ENCODE peak calls at places on chromosomes 1 and 21, in ten cellular contexts. L is body of pancreas, J is K562, U is HCT116, O is ovary, R is IMR-90, S is esophagus squamous epithelium, W is A549, T is Peyer's patch, E is tibial nerve. G is an unnamed sample.

GRCh38 chr1:154557939-154558609 is 388 bp downstream of the UBE2Q1 start:
- DNase-seq in J (peak; percentile 85), R (peak; percentile 18), T (peak; percentile 74), E (no peak), O (peak; percentile 59), S (no peak), W (no peak), L (peak; percentile 51), U (no peak), G (no peak)

GRCh38 chr21:18493420-18493819 is 89.8 kb upstream of the TMPRSS15 start:
- DNase-seq in J (no peak), R (no peak), S (no peak), T (no peak), O (no peak), U (no peak), W (no peak), L (no peak), E (no peak), G (peak; percentile 23)

GRCh38 chr1:66434096-66434495 is 99.9 kb upstream of the SGIP1 start:
- DNase-seq in U (no peak), T (no peak), S (no peak), R (peak; percentile 81), E (no peak), L (no peak), O (no peak), J (no peak), W (no peak), G (no peak)

GRCh38 chr1:88001460-88001859 is 672.8 kb downstream of the LMO4 start:
- DNase-seq in T (no peak), O (no peak), S (no peak), L (no peak), R (peak; percentile 49), J (no peak), W (peak; percentile 55), E (no peak), U (no peak), G (peak; percentile 16)

GRCh38 chr1:31576201-31576669 is at the start of gene TINAGL1:
- DNase-seq in L (peak; percentile 79), S (no peak), E (no peak), U (peak; percentile 77), O (peak; percentile 55), T (peak; percentile 89), R (no peak), W (no peak), J (peak; percentile 82), G (no peak)

GRCh38 chr1:2290595-2291510 is 62.7 kb downstream of the SKI start:
- DNase-seq in J (no peak), W (no peak), S (peak; percentile 47), R (peak; percentile 98), L (peak; percentile 54), T (peak; percentile 94), O (peak; percentile 83), E (peak; percentile 78), U (no peak), G (peak; percentile 85)

GRCh38 chr1:11888206-11888876 is 29.6 kb upstream of the NPPB start:
- DNase-seq in W (no peak), J (no peak), U (no peak), L (no peak), S (no peak), O (no peak), R (no peak), E (no peak), T (no peak), G (no peak)

GRCh38 chr1:220983877-220984635 is 104.8 kb downstream of the HLX start:
- DNase-seq in E (no peak), T (no peak), L (peak; percentile 45), S (no peak), U (peak; percentile 41), O (no peak), J (no peak), R (no peak), W (no peak), G (no peak)

DNA sequence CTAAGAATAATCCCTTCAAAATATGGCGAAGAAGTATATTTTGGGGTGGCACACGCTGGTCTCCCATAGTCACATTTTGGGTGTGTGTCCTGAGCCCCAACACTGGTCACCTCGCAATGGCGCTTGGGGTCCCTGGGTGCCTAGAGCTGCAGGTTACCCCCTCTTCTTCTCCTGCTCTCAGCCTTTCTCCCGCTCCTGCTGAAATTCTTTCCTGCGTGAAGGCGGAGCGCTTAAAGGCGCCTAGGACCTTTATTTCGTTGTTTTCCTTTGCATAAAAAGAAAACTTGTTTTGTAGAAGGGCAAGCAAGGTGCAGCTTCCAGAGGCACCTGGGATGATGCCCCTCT is 339 bp upstream of the PIK3CD start:
- DNase-seq in L (no peak), S (no peak), E (no peak), R (no peak), U (no peak), T (no peak), J (no peak), W (no peak), O (no peak), G (no peak)
- TF ChIP-seq POLR2A in L (no peak), S (no peak), E (no peak), R (no peak), U (no peak), T (no peak), J (no peak), W (no peak), O (no peak), G (no peak)

GRCh38 chr1:225780134-225780533 is 2.5 kb downstream of the SRP9 start:
- DNase-seq in O (no peak), T (no peak), E (no peak), L (no peak), W (no peak), U (no peak), J (no peak), R (no peak), S (no peak), G (no peak)

GRCh38 chr1:225777058-225777582 is 506 bp upstream of the SRP9 start:
- DNase-seq in S (no peak), E (no peak), W (no peak), U (no peak), O (no peak), J (no peak), L (no peak), T (no peak), R (no peak), G (no peak)

GRCh38 chr1:225776294-225776693 is 1.3 kb upstream of the SRP9 start:
- DNase-seq in E (no peak), T (no peak), R (no peak), O (no peak), U (no peak), W (no peak), S (no peak), J (no peak), L (no peak), G (no peak)

GRCh38 chr1:225778412-225778669 is 715 bp downstream of the SRP9 start:
- DNase-seq in S (no peak), U (no peak), T (no peak), E (no peak), J (no peak), W (no peak), R (no peak), O (no peak), L (no peak), G (no peak)

DNA sequence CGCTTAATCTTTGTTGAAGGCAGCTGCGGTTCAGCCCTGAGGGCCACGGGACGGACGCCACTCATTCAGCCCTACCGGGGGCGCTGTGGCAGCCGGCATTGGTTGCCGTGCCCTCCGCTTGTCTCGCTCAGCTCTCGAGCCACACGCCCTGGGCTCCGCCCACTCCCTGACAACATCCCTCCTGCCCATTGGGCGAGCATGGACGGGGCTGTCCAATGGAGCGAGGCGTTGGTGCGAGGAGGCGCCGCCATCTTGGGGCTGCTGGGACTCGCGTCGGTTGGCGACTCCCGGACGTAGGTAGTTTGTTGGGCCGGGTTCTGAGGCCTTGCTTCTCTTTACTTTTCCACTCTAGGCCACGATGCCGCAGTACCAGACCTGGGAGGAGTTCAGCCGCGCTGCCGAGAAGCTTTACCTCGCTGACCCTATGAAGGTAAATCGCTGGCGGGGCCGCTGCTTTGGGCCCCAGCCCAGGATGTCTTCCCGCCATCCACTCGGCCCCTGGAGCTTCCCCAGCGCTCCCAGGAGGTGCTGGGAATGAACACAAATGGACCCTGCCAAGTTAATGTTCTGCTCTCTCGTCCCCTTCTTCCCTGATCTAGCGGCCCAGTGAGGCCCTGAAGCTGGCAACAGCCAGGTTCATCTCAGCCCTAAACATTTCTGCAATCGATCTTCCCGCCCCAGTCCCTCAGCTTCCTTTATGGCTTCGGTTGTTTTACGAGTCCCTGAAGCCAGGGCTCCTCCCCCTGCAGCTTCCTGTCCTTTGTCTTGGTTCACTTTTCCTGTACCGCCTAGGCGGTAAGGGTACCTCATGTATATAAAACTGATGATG is at the start of gene SRP9:
- DNase-seq in W (peak; percentile 98), J (peak; percentile 99), O (peak; percentile 99), S (peak; percentile 94), U (peak; percentile 97), T (peak; percentile 99), R (peak; percentile 98), E (peak; percentile 97), L (peak; percentile 99), G (peak; percentile 90)
- TF ChIP-seq POLR2A in W (no peak), J (peak; percentile 98), O (peak; percentile 97), S (no peak), U (peak; percentile 50), T (peak; percentile 78), R (peak; percentile 76), E (peak; percentile 72), L (peak; percentile 95), G (peak; percentile 62)

GRCh38 chr21:44823179-44823654 is 5.4 kb upstream of the SUMO3 start:
- DNase-seq in J (no peak), O (no peak), W (no peak), U (no peak), E (no peak), L (no peak), T (no peak), S (no peak), R (no peak), G (no peak)

GRCh38 chr21:44822484-44823178 is 4.8 kb upstream of the SUMO3 start:
- DNase-seq in T (no peak), S (no peak), E (no peak), O (no peak), J (no peak), W (no peak), R (no peak), U (no peak), L (no peak), G (no peak)

GRCh38 chr21:44818636-44819011 is 762 bp upstream of the SUMO3 start:
- DNase-seq in R (no peak), W (no peak), S (no peak), L (no peak), J (no peak), E (no peak), U (no peak), T (no peak), O (peak; percentile 47), G (no peak)

GRCh38 chr21:44819283-44820243 is 1.7 kb upstream of the SUMO3 start:
- DNase-seq in S (no peak), J (no peak), L (no peak), T (peak; percentile 42), E (no peak), O (no peak), U (no peak), R (no peak), W (no peak), G (no peak)

GRCh38 chr21:44820851-44821250 is 3.0 kb upstream of the SUMO3 start:
- DNase-seq in S (no peak), L (no peak), U (no peak), R (peak; percentile 60), O (no peak), E (no peak), J (no peak), W (no peak), T (no peak), G (no peak)
- TF ChIP-seq POLR2A in S (no peak), L (no peak), U (no peak), R (no peak), O (no peak), E (no peak), J (no peak), W (no peak), T (no peak), G (no peak)

DNA sequence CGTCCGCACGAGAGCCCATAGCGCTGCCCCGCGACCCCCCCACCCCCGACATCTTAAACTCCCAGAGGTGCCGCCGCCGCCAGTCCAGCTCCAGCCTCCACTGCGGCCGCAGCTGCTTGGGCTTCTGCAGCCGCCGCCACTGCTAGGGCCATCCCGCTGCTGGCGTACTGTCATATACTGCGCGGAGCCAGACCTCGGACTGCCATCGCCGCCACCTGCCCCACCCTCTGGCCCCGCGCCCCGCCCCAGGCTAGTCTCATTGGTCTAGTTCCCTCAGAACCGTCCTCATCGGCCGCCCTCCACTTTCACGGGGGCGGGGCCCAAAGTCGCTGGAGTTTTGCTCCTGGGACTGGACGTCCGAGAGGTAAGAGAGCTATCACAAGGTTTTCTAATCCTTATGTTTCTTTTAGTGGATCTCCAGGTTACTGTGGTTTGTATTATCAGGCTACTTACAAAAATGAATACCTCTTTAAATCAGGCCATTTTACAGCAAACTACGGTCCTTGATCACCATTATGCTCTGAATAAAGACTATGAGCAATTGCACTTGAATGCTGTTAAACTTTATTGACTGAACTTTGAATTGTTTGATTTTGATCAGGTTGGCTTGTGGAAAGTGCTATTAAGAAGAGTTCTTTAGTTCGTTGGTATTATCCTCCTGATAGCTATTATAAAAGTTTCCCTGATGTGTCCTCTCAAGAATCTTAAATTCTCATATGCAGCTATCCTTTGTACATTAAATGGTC is 2.8 kb upstream of the CD1D start:
- DNase-seq in S (no peak), O (peak; percentile 66), E (peak; percentile 78), J (peak; percentile 80), L (peak; percentile 83), T (peak; percentile 97), R (peak; percentile 31), U (no peak), W (peak; percentile 57), G (peak; percentile 16)
- TF ChIP-seq POLR2A in S (no peak), O (no peak), E (no peak), J (no peak), L (no peak), T (peak; percentile 25), R (no peak), U (no peak), W (no peak), G (no peak)